ENCODE peak calls at places on chromosomes 11 and 22, in nine cellular contexts. J, B, N, S, O, I, V, M and P are unnamed samples.

GRCh38 chr22:50210378-50211139 is 9.7 kb downstream of the SELENOO start:
- DNase-seq in M (no peak), S (no peak), I (no peak), N (no peak), O (no peak), B (no peak), V (peak; percentile 61), J (no peak), P (no peak)

GRCh38 chr22:29308791-29309262 is 2.4 kb downstream of the GAS2L1 start:
- DNase-seq in V (no peak), S (no peak), I (no peak), B (no peak), J (no peak), O (no peak), N (no peak), M (no peak), P (peak; percentile 34)

GRCh38 chr11:68960299-68961071 is 20.3 kb downstream of the MRGPRD start:
- DNase-seq in M (no peak), J (no peak), S (no peak), I (no peak), O (no peak), B (no peak), V (no peak), N (no peak), P (no peak)

GRCh38 chr11:120867531-120867930 is 156.4 kb upstream of the TBCEL start:
- DNase-seq in M (no peak), J (no peak), V (no peak), B (no peak), S (peak; percentile 12), N (no peak), O (no peak), I (no peak), P (no peak)

GRCh38 chr11:102449651-102450570 is 2.7 kb downstream of the TMEM123 start:
- DNase-seq in M (peak; percentile 71), B (no peak), I (no peak), S (no peak), V (no peak), J (no peak), N (no peak), O (no peak), P (no peak)

GRCh38 chr11:89168396-89168795 is 9.3 kb upstream of the TYR start:
- DNase-seq in N (no peak), I (no peak), M (no peak), B (no peak), S (no peak), J (no peak), O (no peak), V (no peak), P (no peak)

GRCh38 chr11:2511421-2512369 is 66.9 kb downstream of the KCNQ1 start:
- DNase-seq in B (no peak), M (no peak), J (no peak), N (no peak), S (no peak), I (no peak), O (no peak), V (peak; percentile 56), P (no peak)

GRCh38 chr11:67648140-67648795 is 2.3 kb downstream of the ACY3 start:
- DNase-seq in V (no peak), I (peak; percentile 47), J (peak; percentile 32), N (no peak), S (peak; percentile 61), B (peak; percentile 38), M (no peak), O (no peak), P (no peak)

GRCh38 chr11:80096736-80097135 is 655.9 kb upstream of the TENM4 start:
- DNase-seq in B (no peak), J (no peak), S (no peak), N (no peak), I (no peak), V (no peak), M (no peak), O (no peak), P (no peak)

GRCh38 chr11:32643526-32643925 is 59.9 kb downstream of the EIF3M start:
- DNase-seq in M (no peak), S (no peak), N (no peak), O (no peak), V (no peak), I (peak; percentile 40), B (no peak), J (no peak), P (no peak)

GRCh38 chr11:78646564-78647185 is 72.0 kb upstream of the NARS2 start:
- DNase-seq in M (peak; percentile 14), V (no peak), J (peak; percentile 42), O (peak; percentile 7), N (peak; percentile 66), S (peak; percentile 79), I (peak; percentile 18), B (peak; percentile 27), P (peak; percentile 45)

GRCh38 chr11:90512846-90513245 is 290.0 kb upstream of the CHORDC1 start:
- DNase-seq in B (no peak), J (no peak), I (no peak), O (peak; percentile 7), M (no peak), S (no peak), N (no peak), V (no peak), P (no peak)

GRCh38 chr11:34208266-34209135 is 103.1 kb downstream of the NAT10 start:
- DNase-seq in O (no peak), V (no peak), B (no peak), M (no peak), I (no peak), N (no peak), S (no peak), J (no peak), P (no peak)